ENCODE peak calls at places on chromosomes 1 and 21, in seven cellular contexts. One of them, this sample, is unnamed.

GRCh38 chr1:247401310-247402098 is 14.5 kb upstream of the NLRP3 start:
- DNase-seq in hypothalamus: no peak
- DNase-seq in CD8-positive, alpha-beta T cell: no peak
- DNase-seq in glutamatergic neuron: no peak
- DNase-seq in RWPE1: no peak
- DNase-seq in stimulated activated CD4-positive, alpha-beta T cell treated with anti-CD3 and anti-CD28 coated beads, TNF-alpha, amount 100 ng/mL, for 4 hours: no peak
- DNase-seq in heart right ventricle: no peak
- DNase-seq in this sample: no peak

GRCh38 chr1:184380468-184380867 is 6.4 kb upstream of the C1orf21 start:
- DNase-seq in hypothalamus: no peak
- DNase-seq in CD8-positive, alpha-beta T cell: no peak
- DNase-seq in glutamatergic neuron: no peak
- DNase-seq in RWPE1: no peak
- DNase-seq in stimulated activated CD4-positive, alpha-beta T cell treated with anti-CD3 and anti-CD28 coated beads, TNF-alpha, amount 100 ng/mL, for 4 hours: no peak
- DNase-seq in heart right ventricle: no peak
- DNase-seq in this sample: no peak

GRCh38 chr1:211944733-211945500 is 90.4 kb downstream of the INTS7 start:
- DNase-seq in hypothalamus: no peak
- DNase-seq in CD8-positive, alpha-beta T cell: no peak
- DNase-seq in glutamatergic neuron: no peak
- DNase-seq in RWPE1: peak
- DNase-seq in stimulated activated CD4-positive, alpha-beta T cell treated with anti-CD3 and anti-CD28 coated beads, TNF-alpha, amount 100 ng/mL, for 4 hours: no peak
- DNase-seq in heart right ventricle: no peak
- DNase-seq in this sample: no peak

GRCh38 chr1:53771648-53772047 is 32.7 kb upstream of the GLIS1 start:
- DNase-seq in hypothalamus: no peak
- DNase-seq in CD8-positive, alpha-beta T cell: no peak
- DNase-seq in glutamatergic neuron: no peak
- DNase-seq in RWPE1: no peak
- DNase-seq in stimulated activated CD4-positive, alpha-beta T cell treated with anti-CD3 and anti-CD28 coated beads, TNF-alpha, amount 100 ng/mL, for 4 hours: no peak
- DNase-seq in heart right ventricle: no peak
- DNase-seq in this sample: no peak

GRCh38 chr1:216641669-216642460 is 81.4 kb downstream of the ESRRG start:
- DNase-seq in hypothalamus: no peak
- DNase-seq in CD8-positive, alpha-beta T cell: no peak
- DNase-seq in glutamatergic neuron: no peak
- DNase-seq in RWPE1: no peak
- DNase-seq in stimulated activated CD4-positive, alpha-beta T cell treated with anti-CD3 and anti-CD28 coated beads, TNF-alpha, amount 100 ng/mL, for 4 hours: no peak
- DNase-seq in heart right ventricle: no peak
- DNase-seq in this sample: no peak

GRCh38 chr1:15849775-15850449 is 2.4 kb downstream of the SPEN start:
- DNase-seq in hypothalamus: peak
- DNase-seq in CD8-positive, alpha-beta T cell: no peak
- DNase-seq in glutamatergic neuron: peak
- DNase-seq in RWPE1: no peak
- DNase-seq in stimulated activated CD4-positive, alpha-beta T cell treated with anti-CD3 and anti-CD28 coated beads, TNF-alpha, amount 100 ng/mL, for 4 hours: no peak
- DNase-seq in heart right ventricle: no peak
- DNase-seq in this sample: peak

GRCh38 chr21:17454315-17455027 is 58.4 kb upstream of the CXADR start:
- DNase-seq in hypothalamus: peak
- DNase-seq in CD8-positive, alpha-beta T cell: no peak
- DNase-seq in glutamatergic neuron: peak
- DNase-seq in RWPE1: peak
- DNase-seq in stimulated activated CD4-positive, alpha-beta T cell treated with anti-CD3 and anti-CD28 coated beads, TNF-alpha, amount 100 ng/mL, for 4 hours: peak
- DNase-seq in heart right ventricle: no peak
- DNase-seq in this sample: peak

GRCh38 chr1:3031401-3032221 is 10.3 kb downstream of the ACTRT2 start:
- DNase-seq in hypothalamus: peak
- DNase-seq in CD8-positive, alpha-beta T cell: no peak
- DNase-seq in glutamatergic neuron: no peak
- DNase-seq in RWPE1: no peak
- DNase-seq in stimulated activated CD4-positive, alpha-beta T cell treated with anti-CD3 and anti-CD28 coated beads, TNF-alpha, amount 100 ng/mL, for 4 hours: no peak
- DNase-seq in heart right ventricle: no peak
- DNase-seq in this sample: no peak

GRCh38 chr1:53896673-53897229 is 2.8 kb downstream of the DIO1 start:
- DNase-seq in hypothalamus: no peak
- DNase-seq in CD8-positive, alpha-beta T cell: no peak
- DNase-seq in glutamatergic neuron: no peak
- DNase-seq in RWPE1: no peak
- DNase-seq in stimulated activated CD4-positive, alpha-beta T cell treated with anti-CD3 and anti-CD28 coated beads, TNF-alpha, amount 100 ng/mL, for 4 hours: no peak
- DNase-seq in heart right ventricle: no peak
- DNase-seq in this sample: no peak

GRCh38 chr1:204505674-204506073 is 10.5 kb upstream of the MDM4 start:
- DNase-seq in hypothalamus: no peak
- DNase-seq in CD8-positive, alpha-beta T cell: no peak
- DNase-seq in glutamatergic neuron: no peak
- DNase-seq in RWPE1: no peak
- DNase-seq in stimulated activated CD4-positive, alpha-beta T cell treated with anti-CD3 and anti-CD28 coated beads, TNF-alpha, amount 100 ng/mL, for 4 hours: no peak
- DNase-seq in heart right ventricle: no peak
- DNase-seq in this sample: no peak

GRCh38 chr21:32562915-32563314 is 22.4 kb downstream of the TCP10L start:
- DNase-seq in hypothalamus: no peak
- DNase-seq in CD8-positive, alpha-beta T cell: no peak
- DNase-seq in glutamatergic neuron: no peak
- DNase-seq in RWPE1: no peak
- DNase-seq in stimulated activated CD4-positive, alpha-beta T cell treated with anti-CD3 and anti-CD28 coated beads, TNF-alpha, amount 100 ng/mL, for 4 hours: no peak
- DNase-seq in heart right ventricle: no peak
- DNase-seq in this sample: no peak

GRCh38 chr1:196317535-196318522 is 290.4 kb downstream of the KCNT2 start:
- DNase-seq in hypothalamus: no peak
- DNase-seq in CD8-positive, alpha-beta T cell: no peak
- DNase-seq in glutamatergic neuron: peak
- DNase-seq in RWPE1: peak
- DNase-seq in stimulated activated CD4-positive, alpha-beta T cell treated with anti-CD3 and anti-CD28 coated beads, TNF-alpha, amount 100 ng/mL, for 4 hours: no peak
- DNase-seq in heart right ventricle: no peak
- DNase-seq in this sample: no peak

GRCh38 chr1:235739124-235739523 is 89.5 kb upstream of the GNG4 start:
- DNase-seq in hypothalamus: no peak
- DNase-seq in CD8-positive, alpha-beta T cell: no peak
- DNase-seq in glutamatergic neuron: no peak
- DNase-seq in RWPE1: peak
- DNase-seq in stimulated activated CD4-positive, alpha-beta T cell treated with anti-CD3 and anti-CD28 coated beads, TNF-alpha, amount 100 ng/mL, for 4 hours: no peak
- DNase-seq in heart right ventricle: no peak
- DNase-seq in this sample: no peak

GRCh38 chr1:56034222-56034621 is 545.1 kb downstream of the PLPP3 start:
- DNase-seq in hypothalamus: no peak
- DNase-seq in CD8-positive, alpha-beta T cell: no peak
- DNase-seq in glutamatergic neuron: no peak
- DNase-seq in RWPE1: no peak
- DNase-seq in stimulated activated CD4-positive, alpha-beta T cell treated with anti-CD3 and anti-CD28 coated beads, TNF-alpha, amount 100 ng/mL, for 4 hours: no peak
- DNase-seq in heart right ventricle: no peak
- DNase-seq in this sample: no peak

GRCh38 chr1:87474098-87474497 is 145.4 kb downstream of the LMO4 start:
- DNase-seq in hypothalamus: no peak
- DNase-seq in CD8-positive, alpha-beta T cell: no peak
- DNase-seq in glutamatergic neuron: no peak
- DNase-seq in RWPE1: no peak
- DNase-seq in stimulated activated CD4-positive, alpha-beta T cell treated with anti-CD3 and anti-CD28 coated beads, TNF-alpha, amount 100 ng/mL, for 4 hours: no peak
- DNase-seq in heart right ventricle: no peak
- DNase-seq in this sample: no peak

GRCh38 chr1:8364528-8365442 is 46.9 kb downstream of the SLC45A1 start:
- DNase-seq in hypothalamus: no peak
- DNase-seq in CD8-positive, alpha-beta T cell: no peak
- DNase-seq in glutamatergic neuron: no peak
- DNase-seq in RWPE1: no peak
- DNase-seq in stimulated activated CD4-positive, alpha-beta T cell treated with anti-CD3 and anti-CD28 coated beads, TNF-alpha, amount 100 ng/mL, for 4 hours: no peak
- DNase-seq in heart right ventricle: peak
- DNase-seq in this sample: no peak

GRCh38 chr1:217402301-217402700 is 228.6 kb downstream of the GPATCH2 start:
- DNase-seq in hypothalamus: no peak
- DNase-seq in CD8-positive, alpha-beta T cell: no peak
- DNase-seq in glutamatergic neuron: no peak
- DNase-seq in RWPE1: no peak
- DNase-seq in stimulated activated CD4-positive, alpha-beta T cell treated with anti-CD3 and anti-CD28 coated beads, TNF-alpha, amount 100 ng/mL, for 4 hours: no peak
- DNase-seq in heart right ventricle: no peak
- DNase-seq in this sample: no peak

GRCh38 chr1:31788825-31789256 is 24.7 kb upstream of the ADGRB2 start:
- DNase-seq in hypothalamus: no peak
- DNase-seq in CD8-positive, alpha-beta T cell: no peak
- DNase-seq in glutamatergic neuron: no peak
- DNase-seq in RWPE1: peak
- DNase-seq in stimulated activated CD4-positive, alpha-beta T cell treated with anti-CD3 and anti-CD28 coated beads, TNF-alpha, amount 100 ng/mL, for 4 hours: no peak
- DNase-seq in heart right ventricle: peak
- DNase-seq in this sample: peak

GRCh38 chr1:43172532-43172972 is 422 bp downstream of the CFAP57 start:
- DNase-seq in hypothalamus: peak
- DNase-seq in CD8-positive, alpha-beta T cell: peak
- DNase-seq in glutamatergic neuron: peak
- DNase-seq in RWPE1: peak
- DNase-seq in stimulated activated CD4-positive, alpha-beta T cell treated with anti-CD3 and anti-CD28 coated beads, TNF-alpha, amount 100 ng/mL, for 4 hours: peak
- DNase-seq in heart right ventricle: peak
- DNase-seq in this sample: peak

GRCh38 chr1:214979191-214979590 is 103.3 kb upstream of the KCNK2 start:
- DNase-seq in hypothalamus: no peak
- DNase-seq in CD8-positive, alpha-beta T cell: no peak
- DNase-seq in glutamatergic neuron: no peak
- DNase-seq in RWPE1: no peak
- DNase-seq in stimulated activated CD4-positive, alpha-beta T cell treated with anti-CD3 and anti-CD28 coated beads, TNF-alpha, amount 100 ng/mL, for 4 hours: no peak
- DNase-seq in heart right ventricle: no peak
- DNase-seq in this sample: no peak